ENCODE peak calls at places on chromosomes 16 and 17, in five cellular contexts. One of them, this sample, is unnamed. For H3K4me1, the result is how much of the 10 kb centered on the place peaks cover.

GRCh38 chr16:88451586-88452484 is 1.2 kb upstream of the ZFPM1 start:
- DNase-seq in neural progenitor cell: no peak
- DNase-seq in colonic mucosa: peak
- DNase-seq in PC-3: no peak
- DNase-seq in endothelial cell of umbilical vein: peak
- DNase-seq in this sample: no peak

GRCh38 chr17:80061421-80061820 is 25.0 kb downstream of the CCDC40 start:
- DNase-seq in neural progenitor cell: no peak
- DNase-seq in colonic mucosa: no peak
- DNase-seq in PC-3: no peak
- DNase-seq in endothelial cell of umbilical vein: no peak
- DNase-seq in this sample: no peak

GRCh38 chr16:50607970-50608557 is 59.9 kb downstream of the NKD1 start:
- DNase-seq in neural progenitor cell: no peak
- DNase-seq in colonic mucosa: no peak
- DNase-seq in PC-3: no peak
- DNase-seq in endothelial cell of umbilical vein: no peak
- DNase-seq in this sample: no peak

GRCh38 chr17:18070861-18071340 is 16.8 kb upstream of the DRG2 start:
- DNase-seq in neural progenitor cell: peak
- DNase-seq in colonic mucosa: no peak
- DNase-seq in PC-3: no peak
- DNase-seq in endothelial cell of umbilical vein: peak
- DNase-seq in this sample: peak

GRCh38 chr16:56611281-56611833 is 3.0 kb downstream of the MT2A start:
- DNase-seq in neural progenitor cell: no peak
- DNase-seq in colonic mucosa: peak
- DNase-seq in PC-3: no peak
- DNase-seq in endothelial cell of umbilical vein: peak
- DNase-seq in this sample: peak

GRCh38 chr17:82876602-82877391 is 37.0 kb upstream of the ZNF750 start:
- DNase-seq in neural progenitor cell: peak
- DNase-seq in colonic mucosa: peak
- DNase-seq in PC-3: peak
- DNase-seq in endothelial cell of umbilical vein: peak
- DNase-seq in this sample: peak

GRCh38 chr17:1829189-1829578 is 518 bp downstream of the SMYD4 start:
- DNase-seq in neural progenitor cell: no peak
- DNase-seq in colonic mucosa: peak
- DNase-seq in PC-3: peak
- DNase-seq in endothelial cell of umbilical vein: peak
- DNase-seq in this sample: no peak

GRCh38 chr16:1309888-1310831 is 724 bp downstream of the UBE2I start:
- DNase-seq in neural progenitor cell: no peak
- DNase-seq in colonic mucosa: peak
- DNase-seq in PC-3: no peak
- DNase-seq in endothelial cell of umbilical vein: peak
- DNase-seq in this sample: peak

GRCh38 chr16:72902276-72902675 is 145.7 kb downstream of the ZFHX3 start:
- DNase-seq in neural progenitor cell: no peak
- DNase-seq in colonic mucosa: no peak
- DNase-seq in PC-3: no peak
- DNase-seq in endothelial cell of umbilical vein: no peak
- DNase-seq in this sample: no peak

GRCh38 chr17:6299275-6299674 is 135.6 kb downstream of the AIPL1 start:
- DNase-seq in neural progenitor cell: no peak
- DNase-seq in colonic mucosa: no peak
- DNase-seq in PC-3: peak
- DNase-seq in endothelial cell of umbilical vein: no peak
- DNase-seq in this sample: no peak

GRCh38 chr16:85916141-85916890 is 17.4 kb downstream of the IRF8 start:
- DNase-seq in neural progenitor cell: no peak
- DNase-seq in colonic mucosa: peak
- DNase-seq in PC-3: peak
- DNase-seq in endothelial cell of umbilical vein: no peak
- DNase-seq in this sample: no peak

DNA sequence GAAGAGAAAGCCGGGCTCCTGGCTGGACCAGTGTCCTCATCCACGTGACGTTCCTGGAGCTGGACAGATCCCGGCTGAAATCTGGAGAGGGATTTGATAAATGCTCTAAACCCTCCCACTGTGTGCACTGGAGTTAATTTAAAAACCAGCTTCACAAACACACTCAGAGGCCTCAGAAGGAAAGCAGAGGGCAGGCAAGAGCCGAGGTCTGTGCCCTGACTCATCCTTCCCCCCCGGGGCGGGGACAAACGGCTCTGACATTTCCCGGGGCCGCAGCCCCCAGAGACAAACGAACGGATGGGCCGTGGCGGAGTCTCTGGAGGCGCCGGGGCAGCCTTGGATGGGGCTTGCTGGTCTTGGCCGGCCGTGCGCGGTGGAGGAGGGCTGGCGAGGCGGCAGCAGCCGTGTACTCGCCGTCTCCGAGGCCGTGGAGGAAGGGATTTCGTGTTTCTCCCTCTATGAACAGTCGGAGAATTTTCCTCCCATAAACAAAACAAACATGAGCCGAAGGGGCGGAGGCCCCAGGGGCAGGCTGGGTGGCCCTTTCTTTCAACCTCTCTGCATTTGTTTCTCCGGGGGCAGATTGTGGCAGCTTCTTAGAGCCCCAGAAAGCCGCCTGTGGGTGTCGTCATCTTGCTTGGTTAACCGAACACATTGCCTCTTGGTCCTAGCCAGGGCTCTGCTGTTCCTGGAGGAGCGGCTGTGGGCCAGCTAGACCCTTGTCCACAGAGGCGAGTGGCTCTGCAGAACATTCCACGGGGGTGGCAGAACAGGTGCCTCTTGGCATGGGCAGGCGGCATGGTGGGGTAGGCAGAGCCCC is 94.3 kb downstream of the NTN1 start:
- DNase-seq in neural progenitor cell: peak
- DNase-seq in colonic mucosa: peak
- DNase-seq in PC-3: no peak
- DNase-seq in endothelial cell of umbilical vein: peak
- DNase-seq in this sample: peak
- H3K4me3 ChIP-seq in neural progenitor cell: peak
- H3K4me3 ChIP-seq in colonic mucosa: peak
- H3K4me3 ChIP-seq in PC-3: no peak
- H3K4me3 ChIP-seq in endothelial cell of umbilical vein: no peak
- H3K4me3 ChIP-seq in this sample: peak

DNA sequence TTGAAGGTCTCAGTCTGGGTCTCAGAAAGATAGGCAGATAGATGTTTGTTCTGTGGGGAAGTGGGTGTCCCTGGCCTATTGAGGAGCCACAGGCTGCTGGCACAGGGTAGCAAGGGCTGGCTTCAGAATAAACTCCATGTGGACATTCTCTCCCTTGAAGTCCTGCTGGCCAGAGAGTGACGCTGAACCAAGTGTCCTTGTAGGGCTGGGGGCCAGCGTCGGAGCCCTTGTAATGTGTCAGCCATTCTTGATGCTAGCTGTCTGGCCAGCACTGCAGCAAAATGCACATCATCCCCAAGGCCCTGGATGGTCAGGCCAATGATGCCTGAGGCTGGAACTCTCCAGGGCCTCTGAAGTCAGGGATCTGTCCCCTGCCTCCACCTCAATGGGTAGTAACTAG is 103.3 kb downstream of the CCDC182 start:
- DNase-seq in neural progenitor cell: no peak
- DNase-seq in colonic mucosa: no peak
- DNase-seq in PC-3: no peak
- DNase-seq in endothelial cell of umbilical vein: no peak
- DNase-seq in this sample: no peak
- H3K9ac ChIP-seq in neural progenitor cell: no peak
- H3K9ac ChIP-seq in colonic mucosa: no peak
- H3K9ac ChIP-seq in PC-3: no peak
- H3K9ac ChIP-seq in endothelial cell of umbilical vein: no peak
- H3K9ac ChIP-seq in this sample: no peak

DNA sequence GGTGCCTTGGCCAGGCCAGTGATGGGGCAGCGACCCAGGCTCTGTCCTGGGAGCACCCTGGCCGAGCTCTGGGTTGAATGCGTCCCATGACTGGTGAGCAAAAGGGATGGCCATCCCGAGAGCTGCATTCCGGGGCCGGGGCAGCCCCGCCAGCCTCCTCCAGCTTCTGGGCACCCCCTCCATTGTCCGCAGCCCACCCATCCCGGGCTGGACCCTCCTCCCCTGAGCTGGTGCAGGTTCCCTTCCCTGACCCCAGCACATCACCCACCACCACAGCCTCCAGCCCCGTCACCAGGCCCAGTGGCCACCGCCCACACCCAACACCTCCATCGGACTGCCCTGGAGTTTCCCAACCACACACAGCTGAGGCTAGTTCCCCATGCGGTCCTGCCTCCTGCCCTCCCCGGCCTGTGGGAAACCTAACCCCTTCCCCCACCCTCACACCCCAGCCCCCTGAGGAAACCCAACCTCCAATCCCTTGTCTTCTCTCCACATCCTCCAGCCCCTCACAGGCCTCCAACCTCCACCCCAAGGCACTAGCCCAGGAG is 16.2 kb upstream of the PVALEF start:
- DNase-seq in neural progenitor cell: no peak
- DNase-seq in colonic mucosa: no peak
- DNase-seq in PC-3: no peak
- DNase-seq in endothelial cell of umbilical vein: no peak
- DNase-seq in this sample: no peak
- H3K4me1 ChIP-seq in neural progenitor cell: under half
- H3K4me1 ChIP-seq in colonic mucosa: under half
- H3K4me1 ChIP-seq in PC-3: under half
- H3K4me1 ChIP-seq in endothelial cell of umbilical vein: under half
- H3K4me1 ChIP-seq in this sample: under half

GRCh38 chr16:74026373-74027281 is 270.0 kb upstream of the PSMD7 start:
- DNase-seq in neural progenitor cell: peak
- DNase-seq in colonic mucosa: no peak
- DNase-seq in PC-3: no peak
- DNase-seq in endothelial cell of umbilical vein: no peak
- DNase-seq in this sample: no peak
- H3K4me3 ChIP-seq in neural progenitor cell: no peak
- H3K4me3 ChIP-seq in colonic mucosa: no peak
- H3K4me3 ChIP-seq in PC-3: no peak
- H3K4me3 ChIP-seq in endothelial cell of umbilical vein: no peak
- H3K4me3 ChIP-seq in this sample: no peak

GRCh38 chr16:79037429-79038373 is 562.8 kb downstream of the MAF start:
- DNase-seq in neural progenitor cell: no peak
- DNase-seq in colonic mucosa: peak
- DNase-seq in PC-3: no peak
- DNase-seq in endothelial cell of umbilical vein: no peak
- DNase-seq in this sample: no peak

GRCh38 chr16:79042141-79042540 is 558.4 kb downstream of the MAF start:
- DNase-seq in neural progenitor cell: no peak
- DNase-seq in colonic mucosa: no peak
- DNase-seq in PC-3: no peak
- DNase-seq in endothelial cell of umbilical vein: no peak
- DNase-seq in this sample: no peak

DNA sequence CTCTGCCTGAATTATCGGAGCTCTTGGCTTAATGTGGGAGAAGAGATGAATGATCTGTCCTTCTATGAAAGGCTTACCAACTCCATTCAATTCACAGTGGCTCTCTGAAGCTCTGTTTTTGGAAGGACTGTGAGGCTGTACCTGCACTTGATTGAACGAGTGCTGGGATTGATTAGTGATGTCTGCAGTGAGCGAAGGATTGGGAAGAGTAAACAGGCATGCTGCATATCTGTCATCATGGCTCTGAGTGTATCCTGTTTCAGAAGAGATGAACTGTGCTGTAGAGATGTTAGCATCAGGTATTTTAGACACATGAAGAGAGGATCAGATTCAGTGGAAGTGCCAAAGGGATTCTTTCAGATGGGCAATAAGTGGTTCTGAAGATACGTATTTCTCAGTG is 564.0 kb downstream of the MAF start:
- DNase-seq in neural progenitor cell: no peak
- DNase-seq in colonic mucosa: no peak
- DNase-seq in PC-3: no peak
- DNase-seq in endothelial cell of umbilical vein: no peak
- DNase-seq in this sample: no peak
- H3K9ac ChIP-seq in neural progenitor cell: no peak
- H3K9ac ChIP-seq in colonic mucosa: no peak
- H3K9ac ChIP-seq in PC-3: no peak
- H3K9ac ChIP-seq in endothelial cell of umbilical vein: no peak
- H3K9ac ChIP-seq in this sample: no peak

DNA sequence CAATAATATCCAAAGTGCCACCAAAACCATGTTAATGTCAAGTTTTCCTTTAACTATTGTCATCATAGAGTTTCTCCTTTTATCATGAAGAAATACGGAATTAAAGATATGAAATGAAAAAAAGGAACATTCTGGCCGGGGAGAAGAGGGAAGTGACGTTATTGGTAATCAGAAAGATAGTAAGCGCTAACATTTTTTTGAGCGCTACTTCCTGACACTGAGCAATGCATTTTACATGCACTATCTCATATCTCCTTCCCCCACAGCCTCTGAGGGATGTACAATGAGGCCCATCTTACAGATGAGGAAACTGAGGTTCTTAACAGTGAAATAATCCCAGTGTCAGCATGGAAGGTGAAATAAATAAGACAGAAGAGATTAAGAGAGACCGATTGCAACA is 410.9 kb downstream of the SOX9 start:
- DNase-seq in neural progenitor cell: no peak
- DNase-seq in colonic mucosa: no peak
- DNase-seq in PC-3: no peak
- DNase-seq in endothelial cell of umbilical vein: no peak
- DNase-seq in this sample: no peak
- H3K4me1 ChIP-seq in neural progenitor cell: under half
- H3K4me1 ChIP-seq in colonic mucosa: under half
- H3K4me1 ChIP-seq in PC-3: under half
- H3K4me1 ChIP-seq in endothelial cell of umbilical vein: under half
- H3K4me1 ChIP-seq in this sample: under half

DNA sequence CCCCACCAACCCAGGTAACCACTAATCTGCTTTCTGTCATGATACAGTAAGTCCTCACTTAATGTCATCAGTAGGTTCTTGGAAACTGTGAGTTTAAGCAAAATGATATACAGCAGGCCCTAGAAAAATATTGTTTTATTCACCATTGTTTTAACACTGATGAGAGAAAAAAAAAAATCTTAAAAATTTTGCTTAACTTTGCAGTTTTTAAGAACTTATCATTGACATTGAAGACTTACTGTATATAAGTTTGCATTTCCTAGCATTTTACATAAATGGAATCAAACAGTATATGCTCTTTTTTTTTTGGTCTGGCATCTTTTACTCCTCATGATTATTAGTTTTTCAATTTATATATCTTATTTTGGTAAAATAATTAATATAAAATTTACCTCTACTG is 19.5 kb upstream of the CLTC start:
- DNase-seq in neural progenitor cell: no peak
- DNase-seq in colonic mucosa: no peak
- DNase-seq in PC-3: no peak
- DNase-seq in endothelial cell of umbilical vein: no peak
- DNase-seq in this sample: no peak
- H3K4me3 ChIP-seq in neural progenitor cell: no peak
- H3K4me3 ChIP-seq in colonic mucosa: no peak
- H3K4me3 ChIP-seq in PC-3: no peak
- H3K4me3 ChIP-seq in endothelial cell of umbilical vein: no peak
- H3K4me3 ChIP-seq in this sample: no peak

This sample was measured in adipocyte.